ENCODE peak calls at places on chromosomes 16 and 17, in five cellular contexts. One of them, this sample, is unnamed.

GRCh38 chr17:3828151-3828851 is 17.7 kb downstream of the NCBP3 start:
- DNase-seq in ovary: no peak
- DNase-seq in testis: no peak
- DNase-seq in vagina: no peak
- DNase-seq in body of pancreas: no peak
- DNase-seq in this sample: no peak

GRCh38 chr17:72661093-72661944 is 431.2 kb downstream of the SLC39A11 start:
- DNase-seq in vagina: no peak
- DNase-seq in body of pancreas: peak
- DNase-seq in ovary: no peak
- DNase-seq in testis: peak
- DNase-seq in this sample: no peak

GRCh38 chr17:69637399-69638165 is 223.1 kb downstream of the MAP2K6 start:
- DNase-seq in ovary: no peak
- DNase-seq in vagina: no peak
- DNase-seq in testis: no peak
- DNase-seq in body of pancreas: no peak
- DNase-seq in this sample: no peak

GRCh38 chr16:88920618-88921602 is 54.5 kb upstream of the PABPN1L start:
- DNase-seq in testis: peak
- DNase-seq in ovary: peak
- DNase-seq in body of pancreas: peak
- DNase-seq in vagina: no peak
- DNase-seq in this sample: no peak

GRCh38 chr17:19753049-19753444 is 4.9 kb upstream of the ALDH3A1 start:
- DNase-seq in ovary: no peak
- DNase-seq in testis: no peak
- DNase-seq in body of pancreas: no peak
- DNase-seq in vagina: no peak
- DNase-seq in this sample: peak

GRCh38 chr17:16419929-16420271 is 4.5 kb downstream of the TRPV2 start:
- DNase-seq in body of pancreas: no peak
- DNase-seq in ovary: no peak
- DNase-seq in testis: no peak
- DNase-seq in vagina: no peak
- DNase-seq in this sample: no peak

GRCh38 chr17:79658811-79659207 is 48.0 kb upstream of the RBFOX3 start:
- DNase-seq in ovary: no peak
- DNase-seq in testis: peak
- DNase-seq in body of pancreas: no peak
- DNase-seq in vagina: peak
- DNase-seq in this sample: no peak

GRCh38 chr16:67398546-67399217 is 5.4 kb upstream of the TPPP3 start:
- DNase-seq in body of pancreas: no peak
- DNase-seq in vagina: no peak
- DNase-seq in ovary: no peak
- DNase-seq in testis: no peak
- DNase-seq in this sample: no peak

GRCh38 chr16:10386517-10387377 is 886 bp downstream of the ATF7IP2 start:
- DNase-seq in body of pancreas: no peak
- DNase-seq in ovary: no peak
- DNase-seq in vagina: no peak
- DNase-seq in testis: no peak
- DNase-seq in this sample: peak

GRCh38 chr16:7313170-7313569 is 19.5 kb upstream of the RBFOX1 start:
- DNase-seq in testis: no peak
- DNase-seq in vagina: no peak
- DNase-seq in body of pancreas: no peak
- DNase-seq in ovary: no peak
- DNase-seq in this sample: peak

GRCh38 chr17:8019161-8019560 is 16.7 kb downstream of the GUCY2D start:
- DNase-seq in vagina: peak
- DNase-seq in ovary: no peak
- DNase-seq in body of pancreas: no peak
- DNase-seq in testis: no peak
- DNase-seq in this sample: no peak

GRCh38 chr16:2954228-2954627 is 9.8 kb upstream of the KREMEN2 start:
- DNase-seq in vagina: no peak
- DNase-seq in ovary: no peak
- DNase-seq in body of pancreas: no peak
- DNase-seq in testis: no peak
- DNase-seq in this sample: no peak

GRCh38 chr17:82449136-82449882 is 1.2 kb downstream of the CYBC1 start:
- DNase-seq in vagina: no peak
- DNase-seq in body of pancreas: peak
- DNase-seq in testis: peak
- DNase-seq in ovary: no peak
- DNase-seq in this sample: peak
- TF ChIP-seq POLR2A in vagina: no peak
- TF ChIP-seq POLR2A in body of pancreas: no peak
- TF ChIP-seq POLR2A in testis: no peak
- TF ChIP-seq POLR2A in ovary: no peak
- TF ChIP-seq POLR2A in this sample: no peak

GRCh38 chr17:38709864-38710602 is 5.0 kb downstream of the MLLT6 start:
- DNase-seq in testis: no peak
- DNase-seq in body of pancreas: no peak
- DNase-seq in ovary: no peak
- DNase-seq in vagina: no peak
- DNase-seq in this sample: no peak
- TF ChIP-seq POLR2A in testis: no peak
- TF ChIP-seq POLR2A in body of pancreas: no peak
- TF ChIP-seq POLR2A in ovary: no peak
- TF ChIP-seq POLR2A in vagina: no peak
- TF ChIP-seq POLR2A in this sample: no peak

GRCh38 chr17:29099527-29099926 is 56.6 kb downstream of the PIPOX start:
- DNase-seq in vagina: no peak
- DNase-seq in body of pancreas: no peak
- DNase-seq in testis: no peak
- DNase-seq in ovary: no peak
- DNase-seq in this sample: no peak
- TF ChIP-seq POLR2A in vagina: no peak
- TF ChIP-seq POLR2A in body of pancreas: no peak
- TF ChIP-seq POLR2A in testis: no peak
- TF ChIP-seq POLR2A in ovary: no peak
- TF ChIP-seq POLR2A in this sample: no peak

GRCh38 chr17:49050611-49051010 is 53.4 kb downstream of the IGF2BP1 start:
- DNase-seq in vagina: no peak
- DNase-seq in ovary: no peak
- DNase-seq in body of pancreas: no peak
- DNase-seq in testis: no peak
- DNase-seq in this sample: no peak

GRCh38 chr17:49051269-49051668 is 54.1 kb downstream of the IGF2BP1 start:
- DNase-seq in body of pancreas: no peak
- DNase-seq in testis: no peak
- DNase-seq in ovary: no peak
- DNase-seq in vagina: no peak
- DNase-seq in this sample: no peak

GRCh38 chr17:49053171-49053829 is 56.1 kb downstream of the IGF2BP1 start:
- DNase-seq in body of pancreas: no peak
- DNase-seq in testis: no peak
- DNase-seq in vagina: no peak
- DNase-seq in ovary: no peak
- DNase-seq in this sample: no peak

GRCh38 chr17:49054342-49055092 is 57.3 kb downstream of the IGF2BP1 start:
- DNase-seq in body of pancreas: no peak
- DNase-seq in vagina: no peak
- DNase-seq in testis: no peak
- DNase-seq in ovary: no peak
- DNase-seq in this sample: no peak

DNA sequence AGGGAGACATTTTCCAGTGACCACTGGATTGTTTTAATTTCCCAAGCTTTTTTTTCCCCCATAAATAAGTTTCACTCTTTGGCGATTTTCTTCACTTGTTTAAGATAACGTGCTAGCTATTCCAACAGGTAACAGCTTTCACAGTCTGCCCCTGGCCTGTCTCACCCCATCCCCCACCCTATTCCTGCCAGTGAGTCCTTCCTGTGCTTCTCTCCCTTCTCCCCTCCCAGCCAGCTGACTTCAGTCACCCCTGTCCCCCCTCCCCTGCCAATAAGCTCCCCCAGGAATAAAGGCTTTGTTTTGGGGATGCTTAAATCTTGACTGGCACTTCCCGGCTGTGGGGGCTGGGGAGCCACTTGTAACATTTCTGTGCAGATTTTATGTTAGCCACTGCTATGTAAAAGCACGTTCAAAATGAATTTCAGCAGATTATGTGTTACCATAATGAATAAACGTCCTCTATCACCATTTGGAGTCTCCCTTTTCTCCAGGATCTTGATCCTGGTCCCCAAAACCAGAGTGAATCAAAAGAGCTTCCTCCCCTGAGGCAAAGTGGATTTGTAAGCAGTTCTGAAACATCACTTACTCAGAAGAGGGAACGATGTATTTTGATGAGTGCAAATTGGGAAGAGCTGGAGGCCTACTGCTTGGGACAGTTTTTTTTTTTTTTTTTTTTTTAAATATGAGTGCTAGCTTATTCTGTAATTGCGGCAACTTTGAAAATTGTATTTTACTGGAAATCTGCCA is 58.2 kb downstream of the IGF2BP1 start:
- DNase-seq in testis: no peak
- DNase-seq in ovary: no peak
- DNase-seq in body of pancreas: no peak
- DNase-seq in vagina: no peak
- DNase-seq in this sample: no peak
- TF ChIP-seq POLR2A in testis: no peak
- TF ChIP-seq POLR2A in ovary: no peak
- TF ChIP-seq POLR2A in body of pancreas: no peak
- TF ChIP-seq POLR2A in vagina: no peak
- TF ChIP-seq POLR2A in this sample: no peak

DNA sequence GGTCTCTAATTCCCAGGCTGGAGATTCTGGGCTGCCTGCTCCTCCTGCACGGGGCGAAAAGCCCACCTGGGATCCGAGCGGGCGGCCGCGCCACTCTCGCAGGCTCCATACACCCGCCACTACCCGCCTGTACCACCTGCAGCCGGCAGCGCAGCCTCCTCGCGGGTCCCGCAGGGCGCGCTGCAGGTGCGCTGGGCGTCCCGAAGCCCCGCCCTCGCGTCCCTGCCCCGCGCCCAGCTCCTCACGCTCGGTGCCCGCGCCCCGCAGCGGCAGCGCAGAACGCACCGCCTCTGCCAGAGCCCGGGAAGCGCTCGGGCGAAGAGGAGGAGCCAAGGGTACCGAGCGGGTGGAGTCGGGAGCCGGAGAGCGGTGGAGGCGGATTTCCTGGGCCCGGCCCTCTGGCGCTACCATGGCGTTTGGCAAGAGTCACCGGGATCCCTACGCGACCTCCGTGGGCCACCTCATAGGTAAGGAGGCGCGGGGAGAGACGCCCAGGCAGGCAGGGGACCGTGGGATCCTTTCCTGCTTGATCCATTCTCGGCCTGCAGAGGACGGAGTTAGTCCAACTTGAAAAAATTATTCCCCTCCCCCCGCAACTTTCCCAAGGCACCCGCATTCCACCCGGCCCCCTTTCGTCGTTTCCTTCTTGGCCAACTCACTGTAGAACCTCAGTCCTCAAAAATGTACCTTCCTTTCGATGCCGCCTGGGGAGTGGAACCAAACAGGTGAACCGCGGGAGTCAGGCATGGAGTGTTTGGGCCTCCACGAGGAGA is at the start of gene TOM1L1:
- DNase-seq in ovary: peak
- DNase-seq in testis: peak
- DNase-seq in vagina: no peak
- DNase-seq in body of pancreas: peak
- DNase-seq in this sample: peak
- TF ChIP-seq POLR2A in ovary: no peak
- TF ChIP-seq POLR2A in testis: no peak
- TF ChIP-seq POLR2A in vagina: no peak
- TF ChIP-seq POLR2A in body of pancreas: peak
- TF ChIP-seq POLR2A in this sample: no peak

This sample was measured in erythroblast.